ENCODE peak calls at places on chromosomes 12 and 14, in five cellular contexts. One of them, this sample, is unnamed.

GRCh38 chr12:118290130-118290529 is 82.6 kb downstream of the TAOK3 start:
- DNase-seq in WTC11: no peak
- DNase-seq in upper lobe of right lung: no peak
- DNase-seq in GM23248: no peak
- DNase-seq in smooth muscle cell of the brain vasculature: no peak
- DNase-seq in this sample: no peak

GRCh38 chr12:24565300-24565699 is 383.6 kb downstream of the BCAT1 start:
- DNase-seq in WTC11: peak
- DNase-seq in upper lobe of right lung: no peak
- DNase-seq in GM23248: no peak
- DNase-seq in smooth muscle cell of the brain vasculature: no peak
- DNase-seq in this sample: no peak

GRCh38 chr12:12212769-12213168 is 54.1 kb downstream of the LRP6 start:
- DNase-seq in WTC11: no peak
- DNase-seq in upper lobe of right lung: no peak
- DNase-seq in GM23248: no peak
- DNase-seq in smooth muscle cell of the brain vasculature: no peak
- DNase-seq in this sample: no peak

GRCh38 chr12:116773276-116773731 is 35.2 kb downstream of the RNFT2 start:
- DNase-seq in WTC11: peak
- DNase-seq in upper lobe of right lung: no peak
- DNase-seq in GM23248: peak
- DNase-seq in smooth muscle cell of the brain vasculature: no peak
- DNase-seq in this sample: peak

GRCh38 chr12:2318286-2318685 is 265.5 kb downstream of the CACNA1C start:
- DNase-seq in WTC11: no peak
- DNase-seq in upper lobe of right lung: no peak
- DNase-seq in GM23248: no peak
- DNase-seq in smooth muscle cell of the brain vasculature: no peak
- DNase-seq in this sample: no peak

GRCh38 chr14:104370256-104370870 is 209.2 kb upstream of the C14orf180 start:
- DNase-seq in WTC11: peak
- DNase-seq in upper lobe of right lung: no peak
- DNase-seq in GM23248: no peak
- DNase-seq in smooth muscle cell of the brain vasculature: no peak
- DNase-seq in this sample: no peak

GRCh38 chr12:61694214-61694613 is 566.0 kb upstream of the USP15 start:
- DNase-seq in WTC11: no peak
- DNase-seq in upper lobe of right lung: no peak
- DNase-seq in GM23248: no peak
- DNase-seq in smooth muscle cell of the brain vasculature: no peak
- DNase-seq in this sample: peak

GRCh38 chr12:121610239-121611149 is 15.8 kb upstream of the ORAI1 start:
- DNase-seq in WTC11: no peak
- DNase-seq in upper lobe of right lung: no peak
- DNase-seq in GM23248: peak
- DNase-seq in smooth muscle cell of the brain vasculature: no peak
- DNase-seq in this sample: no peak

This sample was measured in spleen.